ENCODE peak calls at places on chromosomes 6 and 20, in five cellular contexts. J, E, H, S and W are unnamed samples.

GRCh38 chr20:14986026-14986655 is 648.7 kb upstream of the FLRT3 start:
- DNase-seq in H (peak), S (no peak), J (peak), E (no peak), W (no peak)

GRCh38 chr20:25315418-25316210 is 67.7 kb downstream of the PYGB start:
- DNase-seq in E (no peak), S (no peak), J (peak), H (peak), W (no peak)

GRCh38 chr6:135566311-135567068 is 69.0 kb upstream of the AHI1 start:
- DNase-seq in J (no peak), S (no peak), E (no peak), H (no peak), W (no peak)

GRCh38 chr20:3181270-3181669 is 7.9 kb upstream of the LZTS3 start:
- DNase-seq in H (no peak), J (no peak), S (no peak), E (no peak), W (no peak)

GRCh38 chr20:53702617-53703016 is 109.0 kb upstream of the ZNF217 start:
- DNase-seq in H (no peak), S (no peak), E (no peak), J (no peak), W (no peak)

GRCh38 chr6:168318579-168319278 is 848 bp downstream of the DACT2 start:
- DNase-seq in E (no peak), H (no peak), S (no peak), J (no peak), W (no peak)

GRCh38 chr6:110864816-110865215 is 9.8 kb upstream of the AMD1 start:
- DNase-seq in S (no peak), J (no peak), E (no peak), H (no peak), W (no peak)

GRCh38 chr6:43699564-43700186 is 12.1 kb upstream of the MRPS18A start:
- DNase-seq in S (no peak), H (no peak), E (no peak), J (peak), W (no peak)

GRCh38 chr6:35058041-35058675 is 83.0 kb downstream of the TCP11 start:
- DNase-seq in J (peak), H (no peak), S (no peak), E (no peak), W (no peak)

GRCh38 chr20:19947611-19948264 is 69.4 kb upstream of the NAA20 start:
- DNase-seq in S (peak), E (no peak), H (peak), J (peak), W (no peak)

GRCh38 chr6:46254331-46254730 is 83.6 kb upstream of the ENPP5 start:
- DNase-seq in J (no peak), H (no peak), E (no peak), S (no peak), W (no peak)

GRCh38 chr6:44925100-44925739 is 402.9 kb upstream of the RUNX2 start:
- DNase-seq in E (no peak), H (peak), S (peak), J (peak), W (no peak)

GRCh38 chr6:121647905-121648304 is 212.5 kb downstream of the GJA1 start:
- DNase-seq in E (no peak), J (peak), S (no peak), H (peak), W (no peak)

GRCh38 chr6:105600342-105601293 is 197.7 kb upstream of the PREP start:
- DNase-seq in H (peak), E (no peak), J (peak), S (no peak), W (no peak)

GRCh38 chr6:32852844-32853540 is 512 bp downstream of the TAP1 start:
- DNase-seq in E (peak), S (peak), J (peak), H (peak), W (peak)

GRCh38 chr20:61429458-61430227 is 177.6 kb downstream of the CDH4 start:
- DNase-seq in H (no peak), E (no peak), J (no peak), S (no peak), W (no peak)

GRCh38 chr20:2544211-2544610 is 7.8 kb downstream of the TMC2 start:
- DNase-seq in S (no peak), H (no peak), E (no peak), J (no peak), W (no peak)